ENCODE peak calls at places on chromosomes 1 and 21, in four cellular contexts. Y is NCI-H146, G is adipocyte, Q is ELF-1. L is an unnamed sample.

GRCh38 chr1:64209221-64209620 is 5.8 kb downstream of the UBE2U start:
- DNase-seq in Y (no peak), G (peak; percentile 31), Q (no peak), L (no peak)

GRCh38 chr1:113247355-113247754 is 143.0 kb upstream of the MAGI3 start:
- DNase-seq in Y (no peak), G (no peak), Q (peak; percentile 72), L (no peak)

GRCh38 chr1:23098463-23099170 is 70.0 kb downstream of the LUZP1 start:
- DNase-seq in Y (peak; percentile 62), G (peak; percentile 88), Q (peak; percentile 85), L (peak; percentile 73)

GRCh38 chr1:960371-961131 is at the start of gene KLHL17:
- DNase-seq in Y (peak; percentile 47), G (peak; percentile 88), Q (peak; percentile 57), L (peak; percentile 79)

GRCh38 chr21:28752131-28752530 is 240.5 kb downstream of the LTN1 start:
- DNase-seq in Y (no peak), G (no peak), Q (no peak), L (no peak)

GRCh38 chr1:33014464-33015170 is 22.1 kb downstream of the AK2 start:
- DNase-seq in Y (no peak), G (no peak), Q (no peak), L (peak; percentile 36)

GRCh38 chr21:39251326-39251725 is 62.1 kb downstream of the BRWD1 start:
- DNase-seq in Y (no peak), G (peak; percentile 74), Q (no peak), L (no peak)

GRCh38 chr21:42199488-42200463 is 19.2 kb upstream of the ABCG1 start:
- DNase-seq in Y (peak; percentile 3), G (peak; percentile 76), Q (no peak), L (peak; percentile 88)

GRCh38 chr1:176174108-176174507 is 33.0 kb downstream of the COP1 start:
- DNase-seq in Y (no peak), G (no peak), Q (no peak), L (no peak)

GRCh38 chr1:156420209-156421061 is 51.4 kb downstream of the RHBG start:
- DNase-seq in Y (no peak), G (no peak), Q (no peak), L (no peak)